ENCODE peak calls at places on chromosomes 2 and 18, in six cellular contexts. One of them, this sample, is unnamed.
A peak's percentile ranks its signal among the peaks of the same experiment; 100 is the strongest.

GRCh38 chr2:15555839-15556238 is 5.3 kb downstream of the NBAS start:
- DNase-seq in NCI-H1417: no peak
- DNase-seq in NCI-H1694 treated with DMSO at 0.1 percent for 48 hours: no peak
- DNase-seq in fibroblast of lung: no peak
- DNase-seq in dorsolateral prefrontal cortex: no peak
- DNase-seq in GM18507: no peak
- DNase-seq in this sample: no peak

GRCh38 chr2:24915796-24916195 is 4.2 kb downstream of the ADCY3 start:
- DNase-seq in NCI-H1417: no peak
- DNase-seq in NCI-H1694 treated with DMSO at 0.1 percent for 48 hours: no peak
- DNase-seq in fibroblast of lung: peak; percentile 56
- DNase-seq in dorsolateral prefrontal cortex: no peak
- DNase-seq in GM18507: no peak
- DNase-seq in this sample: no peak

GRCh38 chr2:218218409-218219185 is 1.6 kb downstream of the ARPC2 start:
- DNase-seq in NCI-H1417: no peak
- DNase-seq in NCI-H1694 treated with DMSO at 0.1 percent for 48 hours: no peak
- DNase-seq in fibroblast of lung: no peak
- DNase-seq in dorsolateral prefrontal cortex: no peak
- DNase-seq in GM18507: no peak
- DNase-seq in this sample: no peak

GRCh38 chr18:32093106-32093511 is 1.4 kb downstream of the RNF138 start:
- DNase-seq in NCI-H1417: peak; percentile 84
- DNase-seq in NCI-H1694 treated with DMSO at 0.1 percent for 48 hours: no peak
- DNase-seq in fibroblast of lung: peak; percentile 67
- DNase-seq in dorsolateral prefrontal cortex: no peak
- DNase-seq in GM18507: peak; percentile 22
- DNase-seq in this sample: peak; percentile 10

GRCh38 chr2:11123856-11124759 is 31.2 kb upstream of the SLC66A3 start:
- DNase-seq in NCI-H1417: peak; percentile 95
- DNase-seq in NCI-H1694 treated with DMSO at 0.1 percent for 48 hours: peak; percentile 88
- DNase-seq in fibroblast of lung: peak; percentile 51
- DNase-seq in dorsolateral prefrontal cortex: peak; percentile 63
- DNase-seq in GM18507: peak; percentile 57
- DNase-seq in this sample: peak; percentile 77

GRCh38 chr2:16608661-16609643 is 56.7 kb downstream of the CYRIA start:
- DNase-seq in NCI-H1417: peak; percentile 80
- DNase-seq in NCI-H1694 treated with DMSO at 0.1 percent for 48 hours: peak; percentile 87
- DNase-seq in fibroblast of lung: peak; percentile 80
- DNase-seq in dorsolateral prefrontal cortex: peak; percentile 92
- DNase-seq in GM18507: peak; percentile 55
- DNase-seq in this sample: peak; percentile 71

GRCh38 chr2:223856021-223856420 is 18.6 kb upstream of the AP1S3 start:
- DNase-seq in NCI-H1417: no peak
- DNase-seq in NCI-H1694 treated with DMSO at 0.1 percent for 48 hours: no peak
- DNase-seq in fibroblast of lung: no peak
- DNase-seq in dorsolateral prefrontal cortex: no peak
- DNase-seq in GM18507: no peak
- DNase-seq in this sample: no peak

GRCh38 chr2:40451926-40452605 is at the start of gene SLC8A1:
- DNase-seq in NCI-H1417: peak; percentile 46
- DNase-seq in NCI-H1694 treated with DMSO at 0.1 percent for 48 hours: no peak
- DNase-seq in fibroblast of lung: peak; percentile 49
- DNase-seq in dorsolateral prefrontal cortex: no peak
- DNase-seq in GM18507: no peak
- DNase-seq in this sample: no peak

GRCh38 chr2:68438455-68439303 is 28.4 kb downstream of the FBXO48 start:
- DNase-seq in NCI-H1417: no peak
- DNase-seq in NCI-H1694 treated with DMSO at 0.1 percent for 48 hours: no peak
- DNase-seq in fibroblast of lung: no peak
- DNase-seq in dorsolateral prefrontal cortex: no peak
- DNase-seq in GM18507: no peak
- DNase-seq in this sample: no peak

GRCh38 chr2:185475868-185476267 is 262.7 kb upstream of the FSIP2 start:
- DNase-seq in NCI-H1417: peak; percentile 95
- DNase-seq in NCI-H1694 treated with DMSO at 0.1 percent for 48 hours: peak; percentile 34
- DNase-seq in fibroblast of lung: no peak
- DNase-seq in dorsolateral prefrontal cortex: no peak
- DNase-seq in GM18507: no peak
- DNase-seq in this sample: no peak

GRCh38 chr2:33267745-33268144 is 208.7 kb upstream of the RASGRP3 start:
- DNase-seq in NCI-H1417: no peak
- DNase-seq in NCI-H1694 treated with DMSO at 0.1 percent for 48 hours: peak; percentile 5
- DNase-seq in fibroblast of lung: peak; percentile 31
- DNase-seq in dorsolateral prefrontal cortex: no peak
- DNase-seq in GM18507: no peak
- DNase-seq in this sample: no peak

GRCh38 chr2:3956344-3956743 is 253.0 kb downstream of the DCDC2C start:
- DNase-seq in NCI-H1417: peak; percentile 58
- DNase-seq in NCI-H1694 treated with DMSO at 0.1 percent for 48 hours: no peak
- DNase-seq in fibroblast of lung: no peak
- DNase-seq in dorsolateral prefrontal cortex: no peak
- DNase-seq in GM18507: no peak
- DNase-seq in this sample: no peak

GRCh38 chr2:178205853-178206516 is 11.7 kb downstream of the OSBPL6 start:
- DNase-seq in NCI-H1417: no peak
- DNase-seq in NCI-H1694 treated with DMSO at 0.1 percent for 48 hours: no peak
- DNase-seq in fibroblast of lung: peak; percentile 18
- DNase-seq in dorsolateral prefrontal cortex: no peak
- DNase-seq in GM18507: no peak
- DNase-seq in this sample: no peak

GRCh38 chr18:37391698-37392548 is 173.7 kb downstream of the CELF4 start:
- DNase-seq in NCI-H1417: no peak
- DNase-seq in NCI-H1694 treated with DMSO at 0.1 percent for 48 hours: no peak
- DNase-seq in fibroblast of lung: no peak
- DNase-seq in dorsolateral prefrontal cortex: no peak
- DNase-seq in GM18507: no peak
- DNase-seq in this sample: no peak

GRCh38 chr2:215418064-215418963 is 17.6 kb downstream of the FN1 start:
- DNase-seq in NCI-H1417: no peak
- DNase-seq in NCI-H1694 treated with DMSO at 0.1 percent for 48 hours: no peak
- DNase-seq in fibroblast of lung: peak; percentile 69
- DNase-seq in dorsolateral prefrontal cortex: no peak
- DNase-seq in GM18507: no peak
- DNase-seq in this sample: no peak

GRCh38 chr2:127146820-127147502 is 40.0 kb upstream of the BIN1 start:
- DNase-seq in NCI-H1417: no peak
- DNase-seq in NCI-H1694 treated with DMSO at 0.1 percent for 48 hours: no peak
- DNase-seq in fibroblast of lung: no peak
- DNase-seq in dorsolateral prefrontal cortex: no peak
- DNase-seq in GM18507: no peak
- DNase-seq in this sample: no peak

GRCh38 chr2:124209441-124209840 is 184.4 kb downstream of the CNTNAP5 start:
- DNase-seq in NCI-H1417: no peak
- DNase-seq in NCI-H1694 treated with DMSO at 0.1 percent for 48 hours: no peak
- DNase-seq in fibroblast of lung: no peak
- DNase-seq in dorsolateral prefrontal cortex: no peak
- DNase-seq in GM18507: no peak
- DNase-seq in this sample: no peak

GRCh38 chr2:212595036-212595654 is 56.5 kb upstream of the ERBB4 start:
- DNase-seq in NCI-H1417: peak; percentile 49
- DNase-seq in NCI-H1694 treated with DMSO at 0.1 percent for 48 hours: peak; percentile 35
- DNase-seq in fibroblast of lung: peak; percentile 46
- DNase-seq in dorsolateral prefrontal cortex: no peak
- DNase-seq in GM18507: no peak
- DNase-seq in this sample: no peak

GRCh38 chr2:231862071-231862470 is 64.1 kb downstream of the NPPC start:
- DNase-seq in NCI-H1417: no peak
- DNase-seq in NCI-H1694 treated with DMSO at 0.1 percent for 48 hours: no peak
- DNase-seq in fibroblast of lung: no peak
- DNase-seq in dorsolateral prefrontal cortex: no peak
- DNase-seq in GM18507: no peak
- DNase-seq in this sample: no peak

GRCh38 chr2:112989611-112990010 is 11.8 kb downstream of the IL36G start:
- DNase-seq in NCI-H1417: no peak
- DNase-seq in NCI-H1694 treated with DMSO at 0.1 percent for 48 hours: no peak
- DNase-seq in fibroblast of lung: no peak
- DNase-seq in dorsolateral prefrontal cortex: no peak
- DNase-seq in GM18507: no peak
- DNase-seq in this sample: no peak

GRCh38 chr2:109382236-109382930 is 231.4 kb downstream of the SEPTIN10 start:
- DNase-seq in NCI-H1417: no peak
- DNase-seq in NCI-H1694 treated with DMSO at 0.1 percent for 48 hours: no peak
- DNase-seq in fibroblast of lung: no peak
- DNase-seq in dorsolateral prefrontal cortex: peak; percentile 11
- DNase-seq in GM18507: no peak
- DNase-seq in this sample: no peak

GRCh38 chr2:157990173-157990572 is 111.5 kb upstream of the UPP2 start:
- DNase-seq in NCI-H1417: peak; percentile 24
- DNase-seq in NCI-H1694 treated with DMSO at 0.1 percent for 48 hours: no peak
- DNase-seq in fibroblast of lung: no peak
- DNase-seq in dorsolateral prefrontal cortex: no peak
- DNase-seq in GM18507: no peak
- DNase-seq in this sample: no peak

GRCh38 chr18:57502624-57503023 is 67.5 kb downstream of the ONECUT2 start:
- DNase-seq in NCI-H1417: no peak
- DNase-seq in NCI-H1694 treated with DMSO at 0.1 percent for 48 hours: no peak
- DNase-seq in fibroblast of lung: no peak
- DNase-seq in dorsolateral prefrontal cortex: no peak
- DNase-seq in GM18507: no peak
- DNase-seq in this sample: no peak

GRCh38 chr2:196291873-196292800 is 120.8 kb upstream of the STK17B start:
- DNase-seq in NCI-H1417: no peak
- DNase-seq in NCI-H1694 treated with DMSO at 0.1 percent for 48 hours: no peak
- DNase-seq in fibroblast of lung: no peak
- DNase-seq in dorsolateral prefrontal cortex: no peak
- DNase-seq in GM18507: no peak
- DNase-seq in this sample: no peak

GRCh38 chr2:175880-176800 is 87.7 kb downstream of the SH3YL1 start:
- DNase-seq in NCI-H1417: no peak
- DNase-seq in NCI-H1694 treated with DMSO at 0.1 percent for 48 hours: no peak
- DNase-seq in fibroblast of lung: peak; percentile 51
- DNase-seq in dorsolateral prefrontal cortex: no peak
- DNase-seq in GM18507: no peak
- DNase-seq in this sample: no peak

GRCh38 chr2:231604101-231604684 is 11.5 kb downstream of the TEX44 start:
- DNase-seq in NCI-H1417: peak; percentile 90
- DNase-seq in NCI-H1694 treated with DMSO at 0.1 percent for 48 hours: no peak
- DNase-seq in fibroblast of lung: no peak
- DNase-seq in dorsolateral prefrontal cortex: peak; percentile 68
- DNase-seq in GM18507: no peak
- DNase-seq in this sample: peak; percentile 50

GRCh38 chr2:23127465-23127864 is 257.5 kb upstream of the KLHL29 start:
- DNase-seq in NCI-H1417: no peak
- DNase-seq in NCI-H1694 treated with DMSO at 0.1 percent for 48 hours: no peak
- DNase-seq in fibroblast of lung: no peak
- DNase-seq in dorsolateral prefrontal cortex: no peak
- DNase-seq in GM18507: no peak
- DNase-seq in this sample: no peak

GRCh38 chr2:150234787-150235512 is 252.5 kb downstream of the RND3 start:
- DNase-seq in NCI-H1417: peak; percentile 78
- DNase-seq in NCI-H1694 treated with DMSO at 0.1 percent for 48 hours: peak; percentile 98
- DNase-seq in fibroblast of lung: peak; percentile 96
- DNase-seq in dorsolateral prefrontal cortex: no peak
- DNase-seq in GM18507: no peak
- DNase-seq in this sample: no peak